ENCODE peak calls at places on chromosome 6, in eight cellular contexts. One of them, this sample, is unnamed.
A peak's percentile ranks its signal among the peaks of the same experiment; 100 is the strongest.

GRCh38 chr6:86744048-86744447 is 193.3 kb upstream of the HTR1E start:
- DNase-seq in IMR-90: no peak
- DNase-seq in esophagus squamous epithelium: no peak
- DNase-seq in fibroblast of lung: no peak
- DNase-seq in cardiac muscle cell: no peak
- DNase-seq in stomach: no peak
- DNase-seq in A549: no peak
- DNase-seq in hepatocyte: no peak
- DNase-seq in this sample: no peak

GRCh38 chr6:152298055-152298647 is 339.0 kb downstream of the SYNE1 start:
- DNase-seq in stomach: no peak
- DNase-seq in IMR-90: no peak
- DNase-seq in fibroblast of lung: no peak
- DNase-seq in hepatocyte: no peak
- DNase-seq in cardiac muscle cell: no peak
- DNase-seq in esophagus squamous epithelium: no peak
- DNase-seq in A549: no peak
- DNase-seq in this sample: no peak

GRCh38 chr6:51753635-51754034 is 333.8 kb downstream of the PKHD1 start:
- DNase-seq in hepatocyte: peak; percentile 31
- DNase-seq in fibroblast of lung: no peak
- DNase-seq in IMR-90: no peak
- DNase-seq in stomach: peak; percentile 28
- DNase-seq in A549: no peak
- DNase-seq in esophagus squamous epithelium: no peak
- DNase-seq in cardiac muscle cell: peak; percentile 70
- DNase-seq in this sample: no peak

GRCh38 chr6:3650341-3650958 is 101.1 kb downstream of the PXDC1 start:
- DNase-seq in stomach: no peak
- DNase-seq in esophagus squamous epithelium: no peak
- DNase-seq in fibroblast of lung: no peak
- DNase-seq in IMR-90: no peak
- DNase-seq in hepatocyte: no peak
- DNase-seq in cardiac muscle cell: no peak
- DNase-seq in A549: no peak
- DNase-seq in this sample: no peak

GRCh38 chr6:93786474-93787330 is 367.3 kb upstream of the EPHA7 start:
- DNase-seq in cardiac muscle cell: no peak
- DNase-seq in A549: no peak
- DNase-seq in esophagus squamous epithelium: no peak
- DNase-seq in fibroblast of lung: no peak
- DNase-seq in IMR-90: no peak
- DNase-seq in stomach: no peak
- DNase-seq in hepatocyte: no peak
- DNase-seq in this sample: no peak

GRCh38 chr6:167799033-167799933 is 27.4 kb upstream of the AFDN start:
- DNase-seq in A549: no peak
- DNase-seq in IMR-90: no peak
- DNase-seq in esophagus squamous epithelium: no peak
- DNase-seq in cardiac muscle cell: no peak
- DNase-seq in stomach: no peak
- DNase-seq in fibroblast of lung: peak; percentile 27
- DNase-seq in hepatocyte: no peak
- DNase-seq in this sample: no peak

GRCh38 chr6:136920858-136921520 is 1.1 kb upstream of the SLC35D3 start:
- DNase-seq in A549: no peak
- DNase-seq in fibroblast of lung: peak; percentile 15
- DNase-seq in IMR-90: no peak
- DNase-seq in esophagus squamous epithelium: no peak
- DNase-seq in stomach: no peak
- DNase-seq in hepatocyte: peak; percentile 12
- DNase-seq in cardiac muscle cell: peak; percentile 10
- DNase-seq in this sample: no peak

GRCh38 chr6:119241124-119241491 is 108.5 kb downstream of the MAN1A1 start:
- DNase-seq in A549: no peak
- DNase-seq in hepatocyte: peak; percentile 70
- DNase-seq in IMR-90: peak; percentile 59
- DNase-seq in fibroblast of lung: peak; percentile 82
- DNase-seq in stomach: no peak
- DNase-seq in esophagus squamous epithelium: no peak
- DNase-seq in cardiac muscle cell: no peak
- DNase-seq in this sample: no peak

GRCh38 chr6:17311595-17312311 is 30.6 kb downstream of the RBM24 start:
- DNase-seq in A549: peak; percentile 87
- DNase-seq in IMR-90: peak; percentile 71
- DNase-seq in fibroblast of lung: peak; percentile 64
- DNase-seq in hepatocyte: peak; percentile 58
- DNase-seq in stomach: no peak
- DNase-seq in esophagus squamous epithelium: no peak
- DNase-seq in cardiac muscle cell: no peak
- DNase-seq in this sample: no peak

GRCh38 chr6:154962751-154963150 is 32.4 kb upstream of the TIAM2 start:
- DNase-seq in esophagus squamous epithelium: no peak
- DNase-seq in hepatocyte: peak; percentile 23
- DNase-seq in stomach: no peak
- DNase-seq in cardiac muscle cell: no peak
- DNase-seq in A549: peak; percentile 35
- DNase-seq in fibroblast of lung: peak; percentile 82
- DNase-seq in IMR-90: peak; percentile 89
- DNase-seq in this sample: no peak

GRCh38 chr6:136669299-136669699 is 119.1 kb upstream of the MAP7 start:
- DNase-seq in IMR-90: peak; percentile 89
- DNase-seq in esophagus squamous epithelium: no peak
- DNase-seq in fibroblast of lung: peak; percentile 96
- DNase-seq in A549: no peak
- DNase-seq in cardiac muscle cell: no peak
- DNase-seq in stomach: no peak
- DNase-seq in hepatocyte: peak; percentile 6
- DNase-seq in this sample: no peak

GRCh38 chr6:129936329-129937165 is 75.4 kb upstream of the TMEM244 start:
- DNase-seq in fibroblast of lung: peak; percentile 73
- DNase-seq in IMR-90: peak; percentile 60
- DNase-seq in stomach: peak; percentile 45
- DNase-seq in A549: peak; percentile 68
- DNase-seq in cardiac muscle cell: peak; percentile 72
- DNase-seq in hepatocyte: peak; percentile 71
- DNase-seq in esophagus squamous epithelium: no peak
- DNase-seq in this sample: no peak

GRCh38 chr6:129929433-129929832 is 68.3 kb upstream of the TMEM244 start:
- DNase-seq in IMR-90: peak; percentile 92
- DNase-seq in hepatocyte: peak; percentile 10
- DNase-seq in A549: peak; percentile 13
- DNase-seq in fibroblast of lung: peak; percentile 75
- DNase-seq in esophagus squamous epithelium: no peak
- DNase-seq in stomach: no peak
- DNase-seq in cardiac muscle cell: no peak
- DNase-seq in this sample: no peak

DNA sequence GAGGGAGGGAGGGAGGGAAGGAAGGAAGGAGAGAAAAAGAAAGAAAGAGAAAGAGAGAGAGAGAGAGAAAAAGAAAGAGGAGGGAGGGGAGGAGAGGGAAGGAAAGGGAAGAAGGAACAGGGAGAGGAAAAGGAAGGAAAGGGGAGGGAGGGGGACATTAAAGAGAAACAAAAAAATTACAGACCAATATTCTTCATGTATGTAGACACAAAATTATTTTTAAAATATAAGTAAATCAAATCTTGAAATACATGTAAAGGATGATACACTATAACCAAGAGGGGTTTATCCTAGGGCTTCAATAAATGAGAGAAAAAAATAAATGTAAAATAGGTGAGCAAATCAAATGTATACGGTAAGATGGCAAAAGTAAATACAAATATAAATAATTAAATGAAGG is 71.2 kb upstream of the TMEM244 start:
- DNase-seq in cardiac muscle cell: no peak
- DNase-seq in esophagus squamous epithelium: no peak
- DNase-seq in stomach: no peak
- DNase-seq in fibroblast of lung: no peak
- DNase-seq in hepatocyte: no peak
- DNase-seq in IMR-90: no peak
- DNase-seq in A549: no peak
- DNase-seq in this sample: no peak
- H3K27ac ChIP-seq in cardiac muscle cell: no peak overlapping the region
- H3K27ac ChIP-seq in esophagus squamous epithelium: no peak overlapping the region
- H3K27ac ChIP-seq in stomach: no peak overlapping the region
- H3K27ac ChIP-seq in fibroblast of lung: no peak overlapping the region
- H3K27ac ChIP-seq in hepatocyte: no peak overlapping the region
- H3K27ac ChIP-seq in IMR-90: no peak overlapping the region
- H3K27ac ChIP-seq in A549: no peak overlapping the region
- H3K27ac ChIP-seq in this sample: no peak overlapping the region

DNA sequence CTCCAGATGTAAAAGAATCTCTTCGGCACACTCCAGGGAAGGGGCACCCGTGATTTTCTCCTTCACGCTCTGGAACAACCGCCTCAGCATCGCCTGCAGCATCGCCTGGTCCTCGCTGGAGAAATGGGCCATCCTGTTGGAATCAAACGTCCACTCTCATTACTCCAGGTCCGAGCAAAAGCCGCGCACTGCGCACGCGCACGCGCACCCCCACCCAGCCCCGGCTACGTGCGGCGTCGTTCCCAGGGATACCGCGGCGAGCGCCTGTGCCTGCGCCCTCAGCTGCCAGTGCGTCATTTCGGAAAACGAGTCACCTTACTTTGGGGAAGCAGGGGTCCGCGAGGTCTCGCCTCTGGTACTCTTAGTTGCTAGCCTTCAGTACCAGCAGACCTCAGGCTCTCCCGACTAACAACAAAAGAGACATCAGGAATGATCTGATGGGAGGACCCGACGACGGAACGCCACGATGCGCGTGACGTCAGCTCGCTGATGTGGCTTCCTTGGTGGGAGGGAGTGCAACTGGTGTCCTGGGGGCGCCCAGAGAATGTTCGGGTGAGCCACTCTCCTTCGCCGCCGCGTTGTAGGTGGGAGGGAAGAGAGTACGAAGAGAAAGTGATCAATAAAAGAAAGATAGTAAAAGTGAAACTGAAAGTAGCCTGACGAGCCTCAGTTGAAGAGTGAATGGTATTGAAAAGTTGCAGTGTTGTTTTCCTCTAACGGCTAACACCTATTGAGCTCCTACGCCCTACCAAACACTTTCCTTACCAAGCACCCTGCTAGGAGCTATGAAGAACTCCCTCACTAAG is at the start of gene TBC1D32:
- DNase-seq in IMR-90: peak; percentile 88
- DNase-seq in A549: peak; percentile 88
- DNase-seq in stomach: peak; percentile 92
- DNase-seq in cardiac muscle cell: peak; percentile 91
- DNase-seq in hepatocyte: peak; percentile 95
- DNase-seq in esophagus squamous epithelium: peak; percentile 41
- DNase-seq in fibroblast of lung: peak; percentile 92
- DNase-seq in this sample: peak; percentile 94
- H3K4me3 ChIP-seq in IMR-90: peak within 1 kb of the TSS; percentile 71
- H3K4me3 ChIP-seq in A549: peak within 1 kb of the TSS; percentile 49
- H3K4me3 ChIP-seq in stomach: peak within 1 kb of the TSS; percentile 55
- H3K4me3 ChIP-seq in cardiac muscle cell: peak within 1 kb of the TSS; percentile 57
- H3K4me3 ChIP-seq in hepatocyte: peak within 1 kb of the TSS; percentile 35
- H3K4me3 ChIP-seq in esophagus squamous epithelium: peak within 1 kb of the TSS; percentile 87
- H3K4me3 ChIP-seq in fibroblast of lung: peak within 1 kb of the TSS; percentile 94
- H3K4me3 ChIP-seq in this sample: peak within 1 kb of the TSS; percentile 60

GRCh38 chr6:33813960-33814662 is 10.3 kb upstream of the MLN start:
- DNase-seq in A549: no peak
- DNase-seq in cardiac muscle cell: no peak
- DNase-seq in stomach: no peak
- DNase-seq in hepatocyte: no peak
- DNase-seq in fibroblast of lung: no peak
- DNase-seq in IMR-90: no peak
- DNase-seq in esophagus squamous epithelium: no peak
- DNase-seq in this sample: no peak

GRCh38 chr6:33809619-33810018 is 5.8 kb upstream of the MLN start:
- DNase-seq in hepatocyte: no peak
- DNase-seq in esophagus squamous epithelium: no peak
- DNase-seq in IMR-90: no peak
- DNase-seq in cardiac muscle cell: no peak
- DNase-seq in A549: no peak
- DNase-seq in fibroblast of lung: no peak
- DNase-seq in stomach: no peak
- DNase-seq in this sample: no peak

GRCh38 chr6:33813246-33813904 is 9.6 kb upstream of the MLN start:
- DNase-seq in hepatocyte: no peak
- DNase-seq in cardiac muscle cell: no peak
- DNase-seq in fibroblast of lung: no peak
- DNase-seq in esophagus squamous epithelium: no peak
- DNase-seq in IMR-90: no peak
- DNase-seq in stomach: no peak
- DNase-seq in A549: no peak
- DNase-seq in this sample: no peak

GRCh38 chr6:33814663-33814985 is 10.8 kb upstream of the MLN start:
- DNase-seq in hepatocyte: no peak
- DNase-seq in IMR-90: no peak
- DNase-seq in A549: no peak
- DNase-seq in esophagus squamous epithelium: no peak
- DNase-seq in fibroblast of lung: no peak
- DNase-seq in stomach: no peak
- DNase-seq in cardiac muscle cell: no peak
- DNase-seq in this sample: no peak

DNA sequence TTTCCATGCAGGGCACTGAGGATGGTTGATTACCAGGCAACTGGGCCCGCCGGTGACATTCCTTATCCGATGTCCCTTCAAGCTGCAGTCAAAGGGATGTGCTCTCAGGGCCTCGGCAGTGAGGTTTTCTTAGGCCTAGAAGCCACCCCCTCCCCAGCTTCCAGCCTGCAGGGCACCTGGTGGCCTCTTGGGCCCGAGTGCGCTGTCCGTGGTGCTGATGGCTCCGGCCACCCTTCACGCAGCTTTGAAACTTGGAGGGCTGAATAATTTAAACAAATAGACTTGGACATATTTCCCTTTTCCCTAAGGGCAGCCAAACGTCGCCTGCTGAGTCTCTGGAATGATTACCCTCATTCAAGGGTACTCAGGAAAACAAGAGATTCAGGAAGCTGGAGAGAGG is 8.9 kb upstream of the MLN start:
- DNase-seq in cardiac muscle cell: peak; percentile 92
- DNase-seq in A549: peak; percentile 35
- DNase-seq in fibroblast of lung: peak; percentile 51
- DNase-seq in IMR-90: peak; percentile 55
- DNase-seq in hepatocyte: peak; percentile 85
- DNase-seq in esophagus squamous epithelium: no peak
- DNase-seq in stomach: peak; percentile 35
- DNase-seq in this sample: no peak
- TF ChIP-seq CTCF in cardiac muscle cell: peak; percentile 40
- TF ChIP-seq CTCF in A549: no peak
- TF ChIP-seq CTCF in fibroblast of lung: peak; percentile 46
- TF ChIP-seq CTCF in IMR-90: peak; percentile 42
- TF ChIP-seq CTCF in hepatocyte: no peak
- TF ChIP-seq CTCF in esophagus squamous epithelium: peak; percentile 47
- TF ChIP-seq CTCF in stomach: peak; percentile 42
- TF ChIP-seq CTCF in this sample: peak; percentile 50

GRCh38 chr6:89183294-89183693 is 33.9 kb downstream of the GABRR1 start:
- DNase-seq in stomach: no peak
- DNase-seq in IMR-90: no peak
- DNase-seq in hepatocyte: no peak
- DNase-seq in esophagus squamous epithelium: no peak
- DNase-seq in cardiac muscle cell: no peak
- DNase-seq in fibroblast of lung: no peak
- DNase-seq in A549: no peak
- DNase-seq in this sample: no peak

GRCh38 chr6:89186762-89187161 is 30.4 kb downstream of the GABRR1 start:
- DNase-seq in esophagus squamous epithelium: no peak
- DNase-seq in IMR-90: no peak
- DNase-seq in A549: no peak
- DNase-seq in cardiac muscle cell: no peak
- DNase-seq in hepatocyte: peak; percentile 10
- DNase-seq in stomach: no peak
- DNase-seq in fibroblast of lung: no peak
- DNase-seq in this sample: no peak

GRCh38 chr6:89184344-89184743 is 32.8 kb downstream of the GABRR1 start:
- DNase-seq in esophagus squamous epithelium: no peak
- DNase-seq in A549: no peak
- DNase-seq in fibroblast of lung: no peak
- DNase-seq in stomach: no peak
- DNase-seq in IMR-90: no peak
- DNase-seq in hepatocyte: no peak
- DNase-seq in cardiac muscle cell: no peak
- DNase-seq in this sample: no peak

GRCh38 chr6:89187504-89187903 is 29.7 kb downstream of the GABRR1 start:
- DNase-seq in esophagus squamous epithelium: no peak
- DNase-seq in cardiac muscle cell: no peak
- DNase-seq in stomach: no peak
- DNase-seq in IMR-90: no peak
- DNase-seq in A549: no peak
- DNase-seq in hepatocyte: no peak
- DNase-seq in fibroblast of lung: no peak
- DNase-seq in this sample: no peak
- H3K27ac ChIP-seq in esophagus squamous epithelium: no peak overlapping the region
- H3K27ac ChIP-seq in cardiac muscle cell: no peak overlapping the region
- H3K27ac ChIP-seq in stomach: no peak overlapping the region
- H3K27ac ChIP-seq in IMR-90: no peak overlapping the region
- H3K27ac ChIP-seq in A549: no peak overlapping the region
- H3K27ac ChIP-seq in hepatocyte: no peak overlapping the region
- H3K27ac ChIP-seq in fibroblast of lung: no peak overlapping the region
- H3K27ac ChIP-seq in this sample: no peak overlapping the region

This sample was measured in right atrium auricular region.